ENCODE peak calls at places on chromosome 19, in seven cellular contexts. E is transverse colon, P is HCT116, D is heart left ventricle, M is uterus, S is ovary, O is IMR-90. C is an unnamed sample.

GRCh38 chr19:47719047-47719885 is 6.0 kb downstream of the EHD2 start:
- DNase-seq in E (peak), P (no peak), D (peak), M (peak), S (peak), O (peak), C (peak)

GRCh38 chr19:17944301-17944700 is 11.5 kb downstream of the CCDC124 start:
- DNase-seq in E (no peak), P (no peak), D (peak), M (peak), S (no peak), O (peak), C (no peak)

GRCh38 chr19:5784581-5785147 is at the start of gene PRR22:
- DNase-seq in E (no peak), P (no peak), D (no peak), M (no peak), S (no peak), O (no peak), C (no peak)

GRCh38 chr19:5458420-5458819 is 3.2 kb downstream of the ZNRF4 start:
- DNase-seq in E (no peak), P (no peak), D (no peak), M (no peak), S (no peak), O (no peak), C (no peak)

GRCh38 chr19:48925240-48925843 is 8.2 kb upstream of the DHDH start:
- DNase-seq in E (no peak), P (peak), D (no peak), M (no peak), S (no peak), O (peak), C (no peak)

GRCh38 chr19:17246681-17247425 is 1.1 kb upstream of the NR2F6 start:
- DNase-seq in E (peak), P (no peak), D (no peak), M (no peak), S (peak), O (peak), C (no peak)

GRCh38 chr19:6728346-6728745 is 7.9 kb upstream of the C3 start:
- DNase-seq in E (no peak), P (no peak), D (no peak), M (no peak), S (no peak), O (no peak), C (no peak)

GRCh38 chr19:5694952-5695648 is 5.0 kb downstream of the RPL36 start:
- DNase-seq in E (no peak), P (no peak), D (no peak), M (no peak), S (no peak), O (no peak), C (no peak)

DNA sequence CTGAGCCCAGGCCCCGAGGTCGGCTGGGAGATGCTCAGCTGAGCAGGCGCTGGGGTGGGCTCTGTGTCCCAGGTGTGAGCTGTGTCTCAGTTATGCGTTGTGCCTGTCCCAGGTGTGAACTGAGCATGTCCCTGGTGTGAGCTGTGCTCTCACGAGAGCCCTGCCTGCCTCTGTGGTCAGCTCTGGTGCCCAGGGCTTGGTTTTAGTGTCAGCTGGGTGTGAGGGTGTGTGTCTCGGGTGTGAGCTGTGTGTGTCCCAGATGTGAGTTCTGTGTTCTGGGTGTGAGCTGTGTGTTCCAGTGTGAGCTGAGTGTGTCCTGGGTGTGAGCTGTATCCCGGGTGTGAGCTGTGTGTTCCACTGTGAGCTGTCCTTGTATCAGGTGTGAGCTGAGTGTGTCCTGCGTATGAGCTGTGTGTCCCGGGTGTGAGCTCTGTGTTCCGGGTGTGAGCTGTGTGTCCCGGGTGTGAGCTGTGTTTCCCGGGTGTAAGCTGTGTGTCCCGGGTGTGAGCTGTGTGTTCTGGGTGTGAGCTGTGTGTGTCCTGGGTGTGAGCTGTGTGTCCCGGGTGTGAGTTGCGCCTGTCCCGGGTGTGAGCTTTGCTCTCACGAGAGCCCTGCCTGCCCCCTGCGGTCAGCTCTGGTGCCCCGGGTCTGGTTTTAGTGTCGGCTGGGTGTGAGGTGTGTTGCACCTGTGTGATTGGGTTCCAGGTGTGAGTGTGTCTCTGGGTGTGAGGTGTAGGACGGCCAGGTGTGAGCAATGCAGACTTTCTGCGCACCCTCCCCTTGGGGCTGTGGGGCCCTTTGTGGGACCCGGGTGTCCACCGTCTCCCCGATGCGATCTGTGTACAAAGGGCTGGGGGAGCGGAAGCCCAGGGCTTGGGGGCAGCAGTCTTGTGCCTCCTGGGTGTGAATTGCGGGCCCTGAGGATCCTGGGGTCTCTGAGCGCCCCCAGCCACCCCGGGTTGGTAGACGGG is 7.1 kb upstream of the PEAK3 start:
- DNase-seq in E (no peak), P (no peak), D (no peak), M (no peak), S (no peak), O (no peak), C (no peak)
- TF ChIP-seq POLR2A in E (no peak), P (no peak), D (no peak), M (no peak), S (no peak), O (no peak), C (no peak)

GRCh38 chr19:55503447-55504251 is 15.4 kb downstream of the SSC5D start:
- DNase-seq in E (peak), P (peak), D (peak), M (peak), S (peak), O (peak), C (peak)
- H3K27ac ChIP-seq in E (peak), P (no peak), D (peak), M (peak), S (no peak), O (peak), C (no peak)

GRCh38 chr19:44752816-44753618 is 4.5 kb downstream of the BCL3 start:
- DNase-seq in E (peak), P (no peak), D (peak), M (peak), S (peak), O (peak), C (peak)

GRCh38 chr19:44755219-44755618 is 6.7 kb downstream of the BCL3 start:
- DNase-seq in E (no peak), P (no peak), D (no peak), M (no peak), S (no peak), O (no peak), C (no peak)

GRCh38 chr19:44753619-44753931 is 5.1 kb downstream of the BCL3 start:
- DNase-seq in E (no peak), P (no peak), D (no peak), M (no peak), S (no peak), O (no peak), C (no peak)

GRCh38 chr19:44754743-44755066 is 6.2 kb downstream of the BCL3 start:
- DNase-seq in E (no peak), P (no peak), D (no peak), M (no peak), S (no peak), O (no peak), C (no peak)

GRCh38 chr19:44753932-44754742 is 5.6 kb downstream of the BCL3 start:
- DNase-seq in E (peak), P (no peak), D (peak), M (peak), S (peak), O (peak), C (peak)
- TF ChIP-seq POLR2A in E (peak), P (peak), D (peak), M (peak), S (peak), O (no peak), C (no peak)

DNA sequence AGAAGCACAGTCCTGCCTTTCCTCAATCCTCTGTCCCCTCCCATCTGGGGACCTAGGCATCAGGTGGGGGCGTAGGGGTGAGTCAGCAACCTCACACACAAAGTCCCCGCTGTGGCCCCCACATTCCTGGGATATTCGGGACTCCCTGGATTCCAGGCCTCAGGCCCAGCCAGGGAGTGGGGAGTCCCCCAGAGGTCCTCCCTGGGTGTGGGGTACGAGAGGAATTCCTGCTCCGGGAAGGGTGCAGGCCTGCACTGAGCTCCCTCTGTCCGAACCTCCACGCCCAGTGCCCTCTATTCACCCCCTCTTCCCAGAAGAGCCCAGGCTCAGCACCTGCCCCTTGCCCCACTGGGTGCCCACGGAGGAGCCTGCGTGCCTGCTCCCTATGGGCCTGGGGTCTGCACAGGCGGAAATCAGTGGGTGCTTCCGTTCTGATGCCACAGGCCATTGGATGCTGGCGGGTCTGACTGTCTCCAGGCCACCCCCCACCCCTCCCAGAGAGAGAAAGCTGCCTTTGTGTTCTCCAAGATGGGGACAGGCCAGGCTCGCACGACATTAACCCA is 3.4 kb downstream of the CADM4 start:
- DNase-seq in E (no peak), P (no peak), D (no peak), M (no peak), S (no peak), O (no peak), C (no peak)
- H3K27ac ChIP-seq in E (peak), P (no peak), D (no peak), M (no peak), S (no peak), O (no peak), C (peak)

GRCh38 chr19:15354557-15355296 is 22.4 kb upstream of the BRD4 start:
- DNase-seq in E (no peak), P (no peak), D (no peak), M (no peak), S (no peak), O (no peak), C (no peak)
- TF ChIP-seq POLR2A in E (no peak), P (no peak), D (no peak), M (no peak), S (no peak), O (no peak), C (no peak)

GRCh38 chr19:1168877-1169791 is 4.9 kb downstream of the SBNO2 start:
- DNase-seq in E (no peak), P (no peak), D (no peak), M (peak), S (peak), O (peak), C (peak)
- H3K27ac ChIP-seq in E (peak), P (peak), D (no peak), M (peak), S (peak), O (peak), C (peak)

C was measured in prostate gland.